ENCODE peak calls at places on chromosomes 4 and X, in seven cellular contexts. X is epithelial cell of esophagus, P is T47D, U is SJSA1, H is GM04504, W is RPMI8226, B is NCI-H1417 treated with DMSO at 0.1 percent for 48 hours. F is an unnamed sample.

GRCh38 chr4:167282171-167282864 is 48.0 kb upstream of the SPOCK3 start:
- DNase-seq in W (no peak), H (no peak), U (no peak), B (no peak), P (no peak), X (peak; percentile 83), F (peak; percentile 1)

GRCh38 chr4:147057631-147057980 is 111.9 kb upstream of the TTC29 start:
- DNase-seq in P (no peak), W (no peak), B (no peak), H (no peak), X (peak; percentile 24), U (peak; percentile 78), F (no peak)

GRCh38 chr4:171880136-171880535 is 66.9 kb downstream of the GALNTL6 start:
- DNase-seq in B (no peak), W (no peak), U (peak; percentile 81), X (peak; percentile 48), P (no peak), H (peak; percentile 83), F (peak; percentile 48)

GRCh38 chr4:6916587-6917444 is 7.2 kb downstream of the TBC1D14 start:
- DNase-seq in U (no peak), B (no peak), X (peak; percentile 52), P (no peak), H (no peak), W (no peak), F (no peak)

GRCh38 chr4:111678466-111678865 is 466.8 kb upstream of the FAM241A start:
- DNase-seq in X (peak; percentile 65), U (peak; percentile 42), P (no peak), H (peak; percentile 93), B (no peak), W (no peak), F (no peak)

GRCh38 chrX:55709735-55710134 is 7.8 kb upstream of the RRAGB start:
- DNase-seq in H (no peak), X (peak; percentile 9), W (peak; percentile 7), B (no peak), P (no peak), U (no peak), F (no peak)

GRCh38 chr4:146245899-146246298 is 31.6 kb downstream of the REELD1 start:
- DNase-seq in U (no peak), B (no peak), W (no peak), P (no peak), H (no peak), X (no peak), F (no peak)

GRCh38 chrX:97850911-97851310 is 967.2 kb downstream of the RPA4 start:
- DNase-seq in X (no peak), B (no peak), U (no peak), W (no peak), H (no peak), P (no peak), F (no peak)

GRCh38 chr4:153438916-153439756 is 27.0 kb upstream of the TMEM131L start:
- DNase-seq in P (no peak), X (no peak), W (peak; percentile 68), B (no peak), H (no peak), U (no peak), F (no peak)

GRCh38 chrX:72128881-72129280 is 2.8 kb downstream of the RTL5 start:
- DNase-seq in U (no peak), H (no peak), W (peak; percentile 43), B (no peak), X (no peak), P (no peak), F (no peak)

GRCh38 chrX:10296581-10296980 is 139.8 kb downstream of the CLCN4 start:
- DNase-seq in U (peak; percentile 10), B (no peak), H (peak; percentile 29), X (no peak), W (no peak), P (no peak), F (no peak)